ENCODE peak calls at places on chromosomes 12 and 14, in five cellular contexts. M is HFFc6, H is IMR-90, A is thyroid gland, E is nephron progenitor cell. O is an unnamed sample.

GRCh38 chr14:24411468-24412454 is 13.0 kb downstream of the NYNRIN start:
- DNase-seq in M (peak), H (peak), A (peak), E (no peak), O (peak)

GRCh38 chr12:105226219-105226618 is 9.8 kb downstream of the APPL2 start:
- DNase-seq in M (peak), H (peak), A (peak), E (no peak), O (no peak)

GRCh38 chr14:56324831-56325230 is 206.6 kb downstream of the PELI2 start:
- DNase-seq in M (peak), H (peak), A (no peak), E (no peak), O (no peak)

GRCh38 chr12:3236345-3237153 is 159.4 kb downstream of the TSPAN9 start:
- DNase-seq in M (peak), H (peak), A (no peak), E (peak), O (peak)

GRCh38 chr12:95788637-95789036 is 1.9 kb downstream of the NTN4 start:
- DNase-seq in M (peak), H (peak), A (no peak), E (no peak), O (peak)

GRCh38 chr14:96629558-96630222 is 127.5 kb downstream of the PAPOLA start:
- DNase-seq in M (no peak), H (no peak), A (no peak), E (no peak), O (no peak)

GRCh38 chr12:95200128-95200973 is 16.9 kb downstream of the FGD6 start:
- DNase-seq in M (no peak), H (no peak), A (no peak), E (no peak), O (no peak)

GRCh38 chr14:31270196-31270772 is 62.7 kb upstream of the HECTD1 start:
- DNase-seq in M (no peak), H (no peak), A (no peak), E (no peak), O (no peak)

GRCh38 chr12:630656-631632 is 32.3 kb downstream of the NINJ2 start:
- DNase-seq in M (no peak), H (no peak), A (no peak), E (no peak), O (no peak)

GRCh38 chr14:99572173-99572999 is 31.6 kb downstream of the CCDC85C start:
- DNase-seq in M (no peak), H (no peak), A (no peak), E (no peak), O (no peak)

GRCh38 chr14:20712900-20713299 is 24.3 kb downstream of the ANG start:
- DNase-seq in M (no peak), H (no peak), A (no peak), E (no peak), O (peak)

GRCh38 chr12:10982244-10982643 is 4.5 kb downstream of the TAS2R50 start:
- DNase-seq in M (no peak), H (no peak), A (no peak), E (no peak), O (no peak)

GRCh38 chr12:76866726-76867125 is 12.1 kb downstream of the CSRP2 start:
- DNase-seq in M (no peak), H (peak), A (peak), E (peak), O (no peak)

GRCh38 chr12:125197326-125197725 is 132.1 kb downstream of the AACS start:
- DNase-seq in M (no peak), H (no peak), A (no peak), E (no peak), O (no peak)

GRCh38 chr12:10574307-10574706 is 39.1 kb downstream of the MAGOHB start:
- DNase-seq in M (no peak), H (no peak), A (no peak), E (no peak), O (no peak)

GRCh38 chr12:49043856-49044258 is 16.7 kb downstream of the KMT2D start:
- DNase-seq in M (peak), H (peak), A (peak), E (peak), O (peak)

GRCh38 chr14:54488318-54488645 is 498 bp downstream of the GMFB start:
- DNase-seq in M (no peak), H (no peak), A (no peak), E (no peak), O (no peak)

GRCh38 chr12:13595536-13596450 is 385.6 kb downstream of the GRIN2B start:
- DNase-seq in M (no peak), H (no peak), A (peak), E (no peak), O (no peak)

GRCh38 chr14:87995500-87996275 is 2.7 kb upstream of the GALC start:
- DNase-seq in M (no peak), H (no peak), A (no peak), E (no peak), O (no peak)

GRCh38 chr12:40827923-40828592 is 135.8 kb downstream of the CNTN1 start:
- DNase-seq in M (no peak), H (no peak), A (no peak), E (peak), O (no peak)

DNA sequence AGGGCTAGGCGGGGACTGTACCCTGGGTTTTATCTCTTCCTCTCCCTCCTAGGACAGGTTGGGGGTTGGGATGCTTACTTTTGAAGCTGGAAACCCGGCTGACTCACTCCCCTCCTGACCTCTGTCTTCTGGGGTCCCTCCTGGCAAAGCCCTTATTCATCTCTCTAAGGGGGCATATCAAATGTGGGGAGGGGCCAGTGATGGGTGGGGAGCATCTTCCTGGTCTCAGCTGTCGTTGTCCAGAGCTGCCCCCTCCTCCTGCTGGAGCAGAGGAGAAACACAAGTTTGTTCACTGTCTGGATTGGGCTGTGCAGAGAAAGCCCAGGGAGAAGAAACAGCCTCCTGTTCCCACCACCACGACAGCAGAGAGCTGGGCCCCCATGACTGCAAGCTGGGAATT is 85.8 kb downstream of the TNFAIP2 start:
- DNase-seq in M (no peak), H (no peak), A (no peak), E (no peak), O (no peak)
- TF ChIP-seq CTCF in M (peak), H (no peak), A (no peak), E (no peak), O (no peak)

DNA sequence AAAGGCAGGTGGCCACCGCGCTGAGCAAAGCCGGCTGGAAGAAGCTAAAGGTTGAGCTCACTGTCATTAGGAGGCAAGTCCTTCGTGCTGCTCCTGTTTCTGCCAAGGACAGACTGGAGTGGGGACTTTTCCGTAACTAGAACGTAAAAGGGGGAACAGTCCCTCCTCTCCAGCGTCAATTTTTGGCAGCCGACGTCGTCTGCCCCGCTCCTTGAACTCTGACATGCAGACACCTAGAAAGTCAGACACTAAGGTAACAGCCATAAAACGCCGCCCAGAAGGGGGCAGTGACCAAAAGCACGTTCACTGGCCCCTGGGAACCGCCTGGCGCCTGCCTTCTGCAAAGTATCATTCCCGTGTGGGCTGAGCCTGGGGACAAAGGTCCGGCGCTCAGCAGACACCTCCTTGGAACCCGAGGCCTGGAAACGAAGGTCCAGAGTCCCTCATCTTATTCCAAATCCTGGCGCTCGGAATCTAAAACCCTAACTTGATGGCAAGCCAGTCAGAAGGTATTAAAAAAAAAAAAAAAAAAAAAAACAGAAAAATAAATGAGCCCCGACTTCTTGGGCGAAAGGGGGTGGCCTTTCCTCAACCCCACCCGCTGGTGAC is 1.1 kb upstream of the LRP1 start:
- DNase-seq in M (peak), H (no peak), A (peak), E (peak), O (peak)
- TF ChIP-seq CTCF in M (peak), H (peak), A (peak), E (no peak), O (peak)

GRCh38 chr12:65878540-65878939 is 54.3 kb downstream of the HMGA2 start:
- DNase-seq in M (peak), H (no peak), A (peak), E (no peak), O (peak)
- TF ChIP-seq CTCF in M (peak), H (peak), A (peak), E (no peak), O (peak)

DNA sequence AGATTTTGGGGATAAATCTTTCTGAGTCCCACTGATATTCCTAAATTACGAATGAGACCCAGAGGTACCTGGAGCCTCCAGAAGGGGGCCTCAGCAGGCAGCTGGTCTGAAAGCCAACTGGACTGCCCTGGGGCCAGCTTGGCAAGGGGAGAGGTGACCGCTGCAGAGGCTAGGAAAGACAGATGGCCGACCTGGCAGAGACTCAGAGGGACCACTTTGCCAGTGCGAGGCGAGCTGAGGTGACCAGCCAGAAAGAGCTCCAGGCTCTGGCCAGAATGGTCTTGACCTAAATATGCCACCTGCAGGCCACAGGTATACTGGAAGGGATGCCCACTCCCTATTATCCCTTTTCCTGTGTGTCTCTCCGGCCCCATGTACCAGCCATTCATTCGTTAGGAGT is 256.8 kb upstream of the GARIN6 start:
- DNase-seq in M (no peak), H (no peak), A (peak), E (peak), O (peak)
- TF ChIP-seq CTCF in M (no peak), H (peak), A (no peak), E (peak), O (peak)

DNA sequence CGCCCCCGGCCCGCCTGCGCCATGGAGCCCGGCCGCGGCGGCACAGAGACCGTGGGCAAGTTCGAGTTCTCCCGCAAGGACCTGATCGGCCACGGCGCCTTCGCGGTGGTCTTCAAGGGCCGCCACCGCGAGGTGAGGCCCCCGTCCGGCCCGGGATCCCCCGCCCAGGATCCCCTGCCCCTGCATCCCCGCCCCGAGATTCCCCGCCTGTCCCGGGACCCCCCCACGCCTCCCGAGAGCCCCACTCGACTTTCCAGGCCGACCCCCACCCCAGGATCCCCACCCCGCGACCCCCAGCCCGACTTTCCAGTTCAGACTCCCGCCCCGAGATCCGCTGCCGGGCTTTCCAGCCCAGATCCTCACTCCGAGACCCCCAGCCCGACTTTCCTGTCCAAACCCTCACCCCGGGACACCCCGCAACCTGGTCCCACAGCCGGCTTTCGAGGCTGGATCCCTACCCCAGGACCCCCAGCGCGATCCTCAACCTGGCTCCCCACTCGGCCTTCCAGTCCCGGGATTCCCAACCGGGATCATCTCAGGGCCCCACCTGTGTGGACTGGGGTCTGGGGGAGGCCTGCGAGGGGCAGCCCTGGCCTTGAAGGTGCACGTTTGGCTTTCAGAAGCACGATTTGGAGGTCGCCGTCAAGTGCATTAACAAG is 688 bp downstream of the ULK1 start:
- DNase-seq in M (no peak), H (no peak), A (peak), E (peak), O (no peak)
- TF ChIP-seq CTCF in M (no peak), H (no peak), A (no peak), E (no peak), O (no peak)

DNA sequence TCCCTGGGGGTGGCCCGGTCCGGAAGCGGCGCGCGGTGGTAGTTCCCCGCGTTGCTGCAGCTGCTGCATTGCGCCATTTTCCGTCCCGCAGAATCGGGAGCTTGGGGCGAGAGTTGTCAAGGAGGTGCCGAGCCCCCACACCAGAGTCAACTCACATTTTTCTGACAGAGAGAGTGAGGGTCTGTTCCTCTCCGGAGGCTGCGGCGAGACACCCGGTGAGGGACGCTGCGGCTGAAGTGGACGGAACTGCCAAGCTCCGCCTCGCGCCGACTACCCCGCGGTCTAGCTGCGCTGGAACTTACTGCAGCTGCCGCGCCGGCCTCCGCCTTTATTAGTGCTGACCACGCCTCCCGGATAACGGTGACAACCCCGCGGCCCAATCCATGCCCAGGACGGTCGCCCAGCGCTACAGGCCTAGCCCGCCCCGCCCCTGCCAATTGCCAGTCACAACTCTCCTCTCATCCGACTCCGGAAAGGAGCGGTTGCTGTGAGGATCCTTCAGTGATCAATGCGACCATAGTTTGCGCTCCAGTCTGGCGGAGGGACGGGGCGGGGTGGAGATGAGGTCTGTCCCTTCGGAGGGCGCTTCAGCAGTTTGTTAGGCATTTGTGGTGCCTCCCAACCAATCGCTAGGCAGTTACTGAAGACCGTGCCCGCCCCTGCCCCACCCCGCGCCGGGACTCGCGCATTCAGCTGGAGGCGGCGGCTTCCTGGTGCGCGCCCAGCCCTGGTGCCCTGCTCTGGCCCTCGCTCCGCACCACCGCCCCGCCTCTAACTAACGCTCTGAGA is at the start of gene VAMP1:
- DNase-seq in M (peak), H (peak), A (peak), E (peak), O (peak)
- TF ChIP-seq CTCF in M (peak), H (no peak), A (no peak), E (no peak), O (no peak)

DNA sequence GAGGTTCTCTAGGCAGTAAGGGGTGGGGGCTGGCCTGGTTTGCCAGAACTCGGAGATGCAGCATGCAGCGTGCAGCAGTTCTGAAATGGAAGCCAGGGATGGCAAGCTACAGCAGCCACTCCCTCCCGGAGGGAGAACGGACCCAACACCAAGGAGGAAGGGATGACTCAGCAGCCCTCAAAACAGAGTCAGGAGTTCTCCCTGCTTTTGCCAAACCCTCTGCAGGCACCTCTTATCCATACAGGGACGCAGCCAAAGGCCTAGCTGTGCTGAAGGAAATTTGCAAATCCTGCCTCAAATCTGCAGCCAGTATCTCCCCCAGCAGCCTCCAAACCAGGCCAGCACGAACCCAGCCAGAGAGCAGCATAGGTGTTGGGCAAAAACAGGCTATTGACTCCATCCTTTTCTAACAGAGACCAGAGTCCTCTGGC is 10.2 kb upstream of the SERPINA3 start:
- DNase-seq in M (no peak), H (peak), A (peak), E (no peak), O (peak)
- TF ChIP-seq CTCF in M (no peak), H (no peak), A (no peak), E (no peak), O (no peak)